ENCODE peak calls at places on chromosomes 3 and 15, in four cellular contexts. Y is mammary epithelial cell, S is GM12864, M is transverse colon. P is an unnamed sample.

GRCh38 chr3:113698213-113698742 is 1.8 kb upstream of the USF3 start:
- DNase-seq in M (no peak), Y (no peak), S (no peak), P (no peak)

GRCh38 chr3:775178-775885 is 317.5 kb upstream of the CNTN6 start:
- DNase-seq in Y (peak), S (no peak), M (no peak), P (no peak)

GRCh38 chr3:149188494-149188893 is 33.1 kb downstream of the CP start:
- DNase-seq in S (no peak), Y (no peak), M (no peak), P (no peak)

GRCh38 chr3:30539214-30539613 is 67.2 kb upstream of the TGFBR2 start:
- DNase-seq in M (no peak), Y (peak), S (no peak), P (peak)

GRCh38 chr3:150309557-150309956 is 98.5 kb upstream of the TSC22D2 start:
- DNase-seq in M (no peak), Y (peak), S (no peak), P (peak)

GRCh38 chr3:50584391-50584790 is 15.1 kb downstream of the HEMK1 start:
- DNase-seq in S (no peak), M (no peak), Y (no peak), P (no peak)

GRCh38 chr3:174884776-174885568 is 25.8 kb downstream of the NAALADL2 start:
- DNase-seq in S (no peak), Y (no peak), M (no peak), P (no peak)

GRCh38 chr3:148880681-148881080 is 15.6 kb downstream of the CPA3 start:
- DNase-seq in M (no peak), Y (no peak), S (peak), P (no peak)

GRCh38 chr3:115239717-115240116 is 92.6 kb upstream of the ZBTB20 start:
- DNase-seq in S (no peak), M (no peak), Y (peak), P (peak)

GRCh38 chr3:97647441-97647840 is 117.1 kb upstream of the ARL6 start:
- DNase-seq in Y (no peak), M (no peak), S (no peak), P (no peak)

GRCh38 chr3:30511524-30512278 is 94.7 kb upstream of the TGFBR2 start:
- DNase-seq in Y (peak), M (no peak), S (no peak), P (peak)

GRCh38 chr3:98917608-98918007 is 16.1 kb upstream of the DCBLD2 start:
- DNase-seq in M (no peak), S (no peak), Y (no peak), P (no peak)

GRCh38 chr3:48598323-48599076 is 3.4 kb upstream of the COL7A1 start:
- DNase-seq in S (no peak), Y (peak), M (peak), P (peak)

GRCh38 chr15:64009798-64010241 is 36.5 kb downstream of the DAPK2 start:
- DNase-seq in Y (peak), S (peak), M (no peak), P (peak)

GRCh38 chr3:15805756-15806266 is 8.0 kb upstream of the ANKRD28 start:
- DNase-seq in M (no peak), Y (no peak), S (peak), P (peak)

GRCh38 chr3:30737746-30738499 is 131.5 kb downstream of the TGFBR2 start:
- DNase-seq in M (no peak), S (no peak), Y (no peak), P (no peak)

GRCh38 chr3:126014252-126014651 is 45.3 kb downstream of the ROPN1B start:
- DNase-seq in S (no peak), M (no peak), Y (peak), P (no peak)

GRCh38 chr3:165852710-165853109 is 15.5 kb upstream of the BCHE start:
- DNase-seq in S (no peak), Y (no peak), M (no peak), P (no peak)

GRCh38 chr3:192957441-192957951 is 39.8 kb upstream of the MB21D2 start:
- DNase-seq in Y (peak), M (peak), S (no peak), P (peak)

GRCh38 chr3:60363817-60364216 is 887.4 kb downstream of the FHIT start:
- DNase-seq in M (no peak), S (no peak), Y (no peak), P (no peak)

GRCh38 chr3:188624384-188624783 is 470.4 kb downstream of the LPP start:
- DNase-seq in Y (no peak), S (no peak), M (peak), P (no peak)

GRCh38 chr3:9211155-9211950 is 38.1 kb downstream of the SRGAP3 start:
- DNase-seq in M (no peak), Y (peak), S (no peak), P (no peak)

GRCh38 chr3:156174229-156174847 is 54.0 kb downstream of the KCNAB1 start:
- DNase-seq in S (no peak), Y (peak), M (no peak), P (no peak)

GRCh38 chr15:78393137-78393536 is 44.9 kb upstream of the IREB2 start:
- DNase-seq in M (no peak), Y (no peak), S (no peak), P (no peak)

GRCh38 chr3:194112120-194113106 is 23.5 kb upstream of the HES1 start:
- DNase-seq in M (peak), Y (peak), S (no peak), P (peak)

GRCh38 chr3:178699810-178700209 is 163.6 kb downstream of the KCNMB2 start:
- DNase-seq in M (no peak), Y (no peak), S (no peak), P (no peak)

GRCh38 chr3:17830786-17831185 is 88.4 kb upstream of the TBC1D5 start:
- DNase-seq in S (no peak), Y (no peak), M (no peak), P (no peak)

GRCh38 chr3:187913617-187914033 is 168.4 kb upstream of the BCL6 start:
- DNase-seq in M (peak), S (no peak), Y (peak), P (peak)

GRCh38 chr15:71218272-71218805 is 103.1 kb downstream of the THSD4 start:
- DNase-seq in Y (no peak), S (no peak), M (no peak), P (no peak)

GRCh38 chr3:134057006-134057832 is 27.5 kb upstream of the SLCO2A1 start:
- DNase-seq in S (no peak), Y (peak), M (no peak), P (peak)

DNA sequence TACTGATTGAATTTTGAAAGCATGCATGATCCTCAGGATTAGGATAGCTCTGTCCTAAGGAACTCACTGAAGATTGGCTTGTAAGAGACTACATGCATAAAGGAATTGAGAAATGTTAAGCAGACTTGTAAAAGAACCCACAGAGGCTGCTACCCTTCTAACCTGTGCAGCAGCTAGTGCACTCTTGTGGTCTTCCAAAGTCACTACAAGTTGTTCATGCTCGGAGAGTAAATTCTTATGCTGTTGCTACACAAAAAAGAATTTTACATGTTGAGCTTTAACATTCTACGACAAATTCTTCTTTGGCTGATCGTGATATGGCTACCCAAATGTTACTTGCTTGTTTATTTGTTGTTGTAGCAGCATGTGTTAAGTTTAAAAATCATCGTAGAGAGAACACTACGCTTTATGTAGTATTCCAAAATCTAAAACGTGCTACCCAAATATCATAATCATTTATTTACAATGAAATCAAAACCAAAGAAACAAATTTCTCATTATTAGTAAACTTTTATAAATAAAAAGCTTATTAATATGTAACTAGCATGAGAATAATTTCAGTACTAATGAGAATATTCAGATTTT is 55.0 kb downstream of the GOLIM4 start:
- DNase-seq in S (no peak), M (no peak), Y (peak), P (peak)
- TF ChIP-seq CTCF in S (peak), M (no peak), Y (peak), P (peak)

GRCh38 chr15:62549345-62549970 is 384.4 kb upstream of the C2CD4B start:
- DNase-seq in M (peak), S (peak), Y (peak), P (peak)
- TF ChIP-seq CTCF in M (peak), S (peak), Y (peak), P (peak)

DNA sequence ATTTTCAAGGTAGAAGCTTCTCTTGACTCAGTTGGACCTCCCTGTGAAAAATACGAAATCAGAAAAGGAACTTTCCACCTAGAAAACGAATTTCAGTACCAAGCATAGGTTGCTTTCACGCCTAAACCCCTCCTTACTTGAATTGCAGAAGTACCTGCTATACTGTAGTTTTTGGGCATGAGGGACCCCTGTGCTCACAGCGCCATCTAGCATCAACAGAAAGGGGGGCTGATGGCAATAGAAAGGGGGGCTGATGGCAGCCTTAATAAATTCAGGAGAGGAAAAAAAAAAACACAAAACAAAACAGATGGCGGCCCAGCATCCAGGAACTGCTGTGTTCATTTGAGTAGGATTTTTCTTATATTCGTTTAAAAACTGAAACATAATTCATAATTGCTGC is 96.7 kb downstream of the NPAP1 start:
- DNase-seq in S (no peak), Y (no peak), M (no peak), P (no peak)
- TF ChIP-seq CTCF in S (no peak), Y (no peak), M (no peak), P (no peak)

DNA sequence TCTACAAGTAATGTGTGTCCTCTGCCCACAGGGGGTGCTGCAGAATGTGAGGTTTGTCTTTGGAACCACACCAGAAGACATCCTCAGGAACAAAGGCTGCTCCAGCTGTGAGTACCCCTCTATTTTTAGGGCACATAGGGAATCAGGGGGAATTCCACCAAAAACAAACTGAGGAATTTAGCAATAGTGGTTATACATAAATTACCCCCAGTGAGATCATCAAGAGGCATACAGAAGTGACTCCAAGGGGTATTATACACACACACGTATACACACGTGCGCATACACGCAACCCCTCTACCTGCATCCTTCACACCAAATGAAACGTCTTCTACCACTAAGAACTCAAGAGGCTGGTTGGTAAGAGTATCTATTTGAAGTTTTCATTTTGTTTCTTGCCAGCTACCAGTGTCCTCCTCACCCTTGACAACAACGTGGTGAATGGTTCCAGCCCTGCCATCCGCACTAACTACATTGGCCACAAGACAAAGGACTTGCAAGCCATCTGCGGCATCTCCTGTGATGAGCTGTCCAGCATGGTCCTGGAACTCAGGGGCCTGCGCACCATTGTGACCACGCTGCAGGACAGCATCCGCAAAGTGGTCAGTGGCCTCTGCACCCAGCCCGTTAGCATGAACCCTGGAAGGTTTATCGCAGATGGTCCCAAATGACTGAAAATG is 2.8 kb downstream of the THBS1 start:
- DNase-seq in Y (peak), S (no peak), M (peak), P (peak)
- TF ChIP-seq CTCF in Y (peak), S (peak), M (peak), P (no peak)

GRCh38 chr15:74307827-74308642 is 59.4 kb downstream of the CYP11A1 start:
- DNase-seq in M (peak), Y (peak), S (no peak), P (peak)
- TF ChIP-seq CTCF in M (peak), Y (peak), S (peak), P (peak)

DNA sequence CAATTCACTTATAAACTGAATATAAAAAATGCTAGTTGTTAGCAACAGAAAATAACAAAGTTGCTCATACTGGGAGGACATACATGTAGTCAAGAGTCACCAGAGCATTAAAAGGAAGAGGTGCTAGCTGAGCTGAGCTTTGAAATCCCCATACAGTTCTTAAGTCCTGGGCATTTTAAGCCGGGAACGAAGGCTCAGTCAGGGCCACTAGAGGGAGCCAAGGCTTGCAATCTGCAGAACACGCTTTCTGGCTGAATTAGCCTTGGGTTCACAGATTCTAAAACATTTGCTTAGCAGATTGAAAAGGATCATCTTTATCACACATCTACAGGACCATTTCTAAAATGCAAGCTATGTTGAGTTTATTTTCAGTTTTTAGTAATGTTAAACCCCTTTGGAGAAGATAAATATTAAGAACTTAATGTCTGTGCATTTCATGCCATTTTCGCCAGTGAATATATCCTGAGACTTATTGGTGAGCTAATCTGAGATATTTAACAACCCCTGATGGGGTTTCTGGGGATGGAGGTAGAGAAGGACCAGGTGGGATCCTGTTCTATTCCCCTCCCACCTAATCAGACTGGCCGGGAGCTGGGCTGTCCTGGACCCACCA is 26.3 kb upstream of the MNS1 start:
- DNase-seq in S (peak), Y (peak), M (peak), P (peak)
- TF ChIP-seq CTCF in S (peak), Y (peak), M (peak), P (peak)

DNA sequence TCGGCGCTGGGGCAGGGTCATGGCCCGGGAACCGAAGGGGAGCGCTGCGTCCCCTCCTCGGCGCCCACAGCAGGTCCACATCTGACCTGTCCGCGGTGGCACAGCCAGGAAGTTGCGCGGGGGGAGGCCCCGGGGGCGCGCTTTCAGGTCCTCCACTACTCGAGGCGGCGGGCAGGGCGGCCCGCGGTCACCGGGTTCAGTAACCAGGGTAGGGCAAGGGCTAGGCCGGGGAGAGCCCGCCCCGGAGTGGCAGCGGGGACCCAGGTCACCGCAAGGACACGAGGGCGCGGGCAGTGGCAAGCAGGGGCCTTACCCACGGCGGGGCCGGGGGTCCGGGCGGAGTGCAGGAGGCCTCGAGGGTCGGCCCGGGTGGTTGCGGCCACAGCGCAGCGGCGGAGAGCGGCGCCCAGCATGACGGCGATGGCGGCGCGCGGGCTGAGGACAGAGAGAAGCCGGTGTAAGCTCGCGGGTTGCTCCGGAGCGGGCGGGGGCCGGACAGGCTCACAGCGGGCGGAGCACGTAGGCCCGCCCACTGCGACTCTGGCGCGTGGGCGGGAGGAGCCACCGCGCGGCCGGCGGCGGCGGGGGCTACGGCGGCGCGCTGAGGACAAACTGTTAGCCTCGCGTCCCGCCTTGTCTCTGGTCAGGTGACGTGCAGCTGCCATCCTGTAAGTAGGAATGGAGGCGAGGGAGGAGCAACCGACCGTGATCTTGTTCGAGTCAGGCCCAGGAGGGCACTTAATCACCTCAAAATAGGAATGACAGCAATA is at the start of gene COX5A:
- DNase-seq in S (peak), Y (peak), M (peak), P (peak)
- TF ChIP-seq CTCF in S (no peak), Y (no peak), M (peak), P (no peak)

DNA sequence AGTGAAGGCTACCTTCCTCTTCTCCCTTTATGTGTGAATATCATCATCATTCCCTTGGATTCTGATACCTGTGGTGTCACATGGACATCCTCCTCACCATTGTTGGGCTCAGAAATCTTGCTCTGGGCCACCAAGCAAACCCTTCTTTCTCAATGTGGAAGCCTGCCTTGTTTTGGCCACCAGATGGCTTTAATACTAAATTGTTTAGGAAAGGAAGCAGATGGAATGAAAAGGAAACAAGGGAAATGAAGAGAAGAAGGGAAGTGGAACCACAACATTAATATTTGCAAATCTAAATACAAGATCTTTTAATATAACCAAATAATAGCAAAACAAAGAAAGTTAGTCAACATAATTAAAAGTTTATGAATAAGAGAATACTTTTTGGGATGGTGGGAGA is 14.0 kb downstream of the FAM227B start:
- DNase-seq in S (no peak), Y (no peak), M (no peak), P (no peak)
- TF ChIP-seq CTCF in S (no peak), Y (peak), M (no peak), P (no peak)

GRCh38 chr15:73756947-73757513 is 3.9 kb upstream of the INSYN1 start:
- DNase-seq in S (no peak), Y (no peak), M (no peak), P (no peak)
- TF ChIP-seq CTCF in S (no peak), Y (no peak), M (no peak), P (no peak)

DNA sequence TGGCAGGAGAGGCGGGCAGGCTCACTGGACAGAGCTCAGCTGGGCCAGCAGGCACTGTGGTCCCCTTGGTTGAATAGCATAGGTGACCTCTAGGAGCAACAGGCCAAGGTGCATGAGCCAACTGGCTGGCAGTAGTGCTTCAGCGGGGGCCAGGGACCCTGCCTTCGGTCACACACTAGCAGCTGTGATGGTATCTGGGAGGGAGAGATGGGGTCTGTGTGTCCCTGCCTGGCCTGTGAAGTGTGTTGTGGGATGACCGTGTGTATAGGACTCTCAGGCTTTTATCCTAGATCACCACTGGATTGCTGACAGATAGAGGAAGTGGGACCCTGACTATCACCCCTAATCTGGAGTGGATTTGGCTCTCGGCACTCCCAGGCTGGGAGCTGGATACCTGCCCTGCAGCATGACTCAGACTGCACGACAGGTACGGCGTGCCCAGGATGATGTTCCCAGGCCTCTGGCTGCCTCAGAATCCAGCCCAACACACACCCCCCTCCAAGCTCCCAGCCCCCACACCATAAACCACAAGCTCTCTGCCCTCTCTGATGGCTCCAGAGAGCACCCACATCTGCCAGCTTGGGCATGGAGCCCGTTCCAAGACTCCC is 7.8 kb downstream of the RPS17 start:
- DNase-seq in S (no peak), M (no peak), Y (no peak), P (no peak)
- TF ChIP-seq CTCF in S (no peak), M (no peak), Y (no peak), P (no peak)